ENCODE peak calls at places on chromosome 6, in five cellular contexts. I, Y, D, K and A are unnamed samples.
A peak's percentile ranks its signal among the peaks of the same experiment; 100 is the strongest.

GRCh38 chr6:42257614-42258013 is 40.0 kb upstream of the MRPS10 start:
- DNase-seq in I (no peak), Y (no peak), D (no peak), K (no peak), A (no peak)

GRCh38 chr6:104325341-104326172 is 534.2 kb downstream of the HACE1 start:
- DNase-seq in I (peak; percentile 28), Y (no peak), D (peak; percentile 20), K (no peak), A (peak; percentile 15)

GRCh38 chr6:89295981-89296380 is 19.1 kb downstream of the GABRR2 start:
- DNase-seq in I (no peak), Y (no peak), D (no peak), K (no peak), A (no peak)

GRCh38 chr6:106318061-106318460 is 7.5 kb downstream of the ATG5 start:
- DNase-seq in I (no peak), Y (no peak), D (no peak), K (no peak), A (no peak)

GRCh38 chr6:89272611-89273010 is 42.5 kb downstream of the GABRR2 start:
- DNase-seq in I (no peak), Y (no peak), D (no peak), K (no peak), A (no peak)

GRCh38 chr6:45835725-45836437 is 179.8 kb downstream of the CLIC5 start:
- DNase-seq in I (no peak), Y (no peak), D (no peak), K (no peak), A (no peak)

GRCh38 chr6:16947461-16948159 is 154.2 kb upstream of the STMND1 start:
- DNase-seq in I (peak; percentile 100), Y (no peak), D (no peak), K (peak; percentile 38), A (no peak)

GRCh38 chr6:139270249-139270648 is 21.5 kb downstream of the TXLNB start:
- DNase-seq in I (no peak), Y (no peak), D (no peak), K (no peak), A (no peak)

GRCh38 chr6:65933390-65933789 is 226.4 kb upstream of the EYS start:
- DNase-seq in I (no peak), Y (no peak), D (no peak), K (no peak), A (no peak)

GRCh38 chr6:37145443-37145842 is 24.5 kb upstream of the PIM1 start:
- DNase-seq in I (no peak), Y (no peak), D (no peak), K (no peak), A (no peak)

GRCh38 chr6:43045371-43045930 is 8.2 kb downstream of the CUL7 start:
- DNase-seq in I (no peak), Y (no peak), D (no peak), K (no peak), A (no peak)

GRCh38 chr6:139883776-139884175 is 509.3 kb upstream of the CITED2 start:
- DNase-seq in I (no peak), Y (no peak), D (no peak), K (no peak), A (no peak)

GRCh38 chr6:1381397-1382330 is 7.7 kb upstream of the FOXF2 start:
- DNase-seq in I (no peak), Y (peak; percentile 53), D (peak; percentile 91), K (no peak), A (peak; percentile 76)

GRCh38 chr6:107555449-107555848 is 65.5 kb downstream of the SOBP start:
- DNase-seq in I (no peak), Y (no peak), D (no peak), K (no peak), A (no peak)

GRCh38 chr6:107554918-107555317 is 65.0 kb downstream of the SOBP start:
- DNase-seq in I (no peak), Y (no peak), D (no peak), K (no peak), A (no peak)

GRCh38 chr6:107560657-107561056 is 70.7 kb downstream of the SOBP start:
- DNase-seq in I (peak; percentile 69), Y (no peak), D (no peak), K (no peak), A (no peak)

GRCh38 chr6:107554326-107554725 is 64.4 kb downstream of the SOBP start:
- DNase-seq in I (no peak), Y (no peak), D (no peak), K (no peak), A (no peak)

DNA sequence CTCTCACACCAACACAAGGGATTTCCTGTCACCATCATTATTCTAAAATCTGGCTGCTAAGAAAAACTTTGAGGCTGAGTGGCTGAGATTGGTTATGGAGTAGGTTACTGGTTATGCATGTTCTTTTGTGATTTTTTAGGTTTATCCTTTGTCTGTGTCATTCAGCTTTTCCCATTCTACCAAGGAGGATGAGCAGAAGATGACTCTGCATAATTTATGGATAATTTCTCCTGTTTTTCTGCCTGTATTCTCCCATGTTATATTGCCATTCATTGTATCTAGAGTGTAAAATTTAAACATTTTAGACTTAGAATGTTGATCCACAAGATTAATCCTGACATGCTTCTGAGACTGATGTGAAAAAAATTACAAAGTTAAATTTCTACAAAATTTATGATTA is 67.8 kb downstream of the SOBP start:
- DNase-seq in I (no peak), Y (no peak), D (no peak), K (no peak), A (no peak)
- TF ChIP-seq CTCF in I (no peak), Y (no peak), D (no peak), K (no peak), A (no peak)

DNA sequence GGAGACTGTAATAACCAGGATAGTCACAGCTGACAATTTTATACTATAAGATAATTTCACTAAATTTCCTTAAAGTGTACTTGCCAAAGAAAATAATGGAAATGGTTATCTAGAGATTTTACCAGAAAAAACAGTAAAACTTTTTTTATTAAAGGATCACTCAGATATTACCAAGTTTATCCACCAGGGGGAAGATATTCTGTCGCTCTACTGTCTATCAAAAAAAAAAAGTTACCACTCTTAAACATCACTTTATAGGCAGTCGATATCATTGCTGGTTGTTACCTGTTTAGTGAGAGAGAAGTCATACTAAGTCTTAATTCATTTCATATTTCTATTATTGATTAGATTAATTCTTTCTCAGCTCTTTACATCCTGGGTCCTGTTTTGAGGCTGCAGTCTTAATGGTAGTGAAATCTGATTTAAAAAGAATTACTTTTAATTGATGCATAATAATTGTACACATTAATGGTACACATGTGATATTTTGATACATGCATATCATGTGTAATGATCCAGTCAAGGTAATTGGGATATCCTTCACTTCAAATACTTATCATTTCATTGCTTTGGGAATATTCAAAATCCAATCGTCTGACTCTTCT is 18.9 kb downstream of the L3MBTL3 start:
- DNase-seq in I (peak; percentile 30), Y (no peak), D (no peak), K (no peak), A (no peak)
- TF ChIP-seq CTCF in I (peak; percentile 56), Y (peak; percentile 35), D (peak; percentile 95), K (peak; percentile 31), A (peak; percentile 15)

GRCh38 chr6:146543211-146543939 is at the start of gene RAB32:
- DNase-seq in I (peak; percentile 92), Y (peak; percentile 95), D (peak; percentile 96), K (peak; percentile 89), A (peak; percentile 32)
- TF ChIP-seq CTCF in I (peak; percentile 47), Y (peak; percentile 61), D (peak; percentile 71), K (peak; percentile 37), A (peak; percentile 17)

GRCh38 chr6:136809461-136809860 is 12.9 kb upstream of the PEX7 start:
- DNase-seq in I (no peak), Y (no peak), D (no peak), K (no peak), A (no peak)
- TF ChIP-seq CTCF in I (no peak), Y (no peak), D (no peak), K (no peak), A (no peak)

GRCh38 chr6:18533793-18534192 is 146.6 kb downstream of the RNF144B start:
- DNase-seq in I (no peak), Y (no peak), D (no peak), K (no peak), A (no peak)

GRCh38 chr6:18530201-18530600 is 143.1 kb downstream of the RNF144B start:
- DNase-seq in I (no peak), Y (no peak), D (no peak), K (no peak), A (no peak)

GRCh38 chr6:18528084-18528743 is 141.1 kb downstream of the RNF144B start:
- DNase-seq in I (peak; percentile 46), Y (no peak), D (no peak), K (no peak), A (no peak)
- TF ChIP-seq CTCF in I (peak; percentile 25), Y (peak; percentile 32), D (peak; percentile 35), K (no peak), A (peak; percentile 1)

GRCh38 chr6:142055219-142055618 is 77.5 kb upstream of the GJE1 start:
- DNase-seq in I (no peak), Y (no peak), D (no peak), K (no peak), A (no peak)

DNA sequence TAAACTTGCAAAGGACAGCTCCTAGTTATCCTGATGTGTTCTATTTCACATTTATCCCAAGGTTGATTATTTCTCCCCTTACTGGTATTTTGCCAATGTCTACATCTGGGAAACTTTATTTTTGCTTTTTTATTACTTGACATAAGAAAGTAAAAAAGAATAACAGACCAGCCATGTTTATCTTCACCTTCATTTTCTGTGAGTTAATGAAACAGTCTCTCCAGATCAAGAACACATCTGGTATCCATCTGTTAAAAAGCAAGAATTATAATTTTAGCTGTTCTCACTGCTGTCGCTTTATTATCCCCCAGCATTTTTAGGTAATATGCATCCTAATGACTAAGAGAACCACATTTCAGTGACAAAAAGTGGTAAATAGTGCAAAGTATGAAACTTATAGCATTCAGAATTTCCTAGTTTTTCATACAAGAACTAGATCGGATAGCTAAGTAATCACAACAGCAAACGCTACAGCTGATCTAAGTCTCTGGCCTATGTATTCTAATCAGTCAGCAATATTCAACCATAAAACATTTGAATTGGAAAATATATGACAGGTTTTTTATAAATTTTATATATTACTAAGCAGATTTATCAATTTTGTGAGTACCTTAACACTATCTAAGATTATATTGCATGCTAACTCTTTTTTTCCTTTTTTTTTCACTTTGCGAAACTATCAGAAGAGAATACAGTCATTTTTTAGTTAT is 74.4 kb upstream of the GJE1 start:
- DNase-seq in I (no peak), Y (no peak), D (no peak), K (no peak), A (no peak)
- TF ChIP-seq CTCF in I (no peak), Y (no peak), D (no peak), K (no peak), A (no peak)

DNA sequence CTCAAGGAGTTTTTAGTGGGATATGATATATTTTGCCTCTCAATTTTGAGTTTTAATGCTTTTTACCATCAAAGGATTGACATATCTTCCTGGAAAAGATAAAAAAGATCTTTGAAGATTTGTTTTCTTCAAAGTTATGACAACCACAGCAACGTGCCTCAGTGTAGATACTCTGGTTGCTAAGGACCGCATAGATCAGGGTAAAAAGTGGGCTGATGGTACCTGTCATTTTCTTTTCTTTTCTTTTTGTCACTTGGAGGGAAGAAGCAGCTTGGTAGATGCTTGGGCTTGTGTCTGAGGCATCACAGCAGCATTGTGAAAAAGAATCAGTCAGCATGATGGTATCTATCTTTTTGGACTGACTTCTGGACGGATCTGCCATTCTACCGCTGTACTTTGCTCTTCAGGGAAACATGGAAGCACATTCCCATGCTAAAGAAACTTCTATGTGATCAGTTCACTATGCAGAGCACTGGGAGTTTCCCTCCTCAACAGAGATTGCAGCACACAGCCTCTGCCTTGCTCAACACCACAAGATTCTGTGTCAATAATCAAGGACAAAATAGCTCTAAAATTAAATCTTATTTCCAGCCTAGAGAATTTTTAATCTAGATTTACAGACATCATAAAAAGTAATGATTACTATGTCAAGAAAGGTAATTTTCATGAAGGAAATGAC is 54.8 kb upstream of the SGK1 start:
- DNase-seq in I (peak; percentile 93), Y (peak; percentile 37), D (no peak), K (no peak), A (no peak)
- TF ChIP-seq CTCF in I (no peak), Y (no peak), D (no peak), K (no peak), A (no peak)

GRCh38 chr6:170153436-170154319 is 137.2 kb downstream of the DLL1 start:
- DNase-seq in I (no peak), Y (no peak), D (no peak), K (no peak), A (no peak)
- TF ChIP-seq CTCF in I (no peak), Y (no peak), D (no peak), K (no peak), A (no peak)